ENCODE peak calls at places on chromosomes 11 and 22, in five cellular contexts. One of them, this sample, is unnamed.

GRCh38 chr11:124869331-124869730 is 4.1 kb downstream of the ROBO3 start:
- DNase-seq in stimulated activated CD8-positive, alpha-beta memory T cell treated with anti-CD3 and anti-CD28 coated beads, Interleukin-15, amount 100 ng/mL, for 24 hours: no peak
- DNase-seq in AG04449: no peak
- DNase-seq in GM13976: no peak
- DNase-seq in cerebellar cortex: no peak
- DNase-seq in this sample: no peak

GRCh38 chr11:111938687-111939160 is 1.6 kb downstream of the DIXDC1 start:
- DNase-seq in stimulated activated CD8-positive, alpha-beta memory T cell treated with anti-CD3 and anti-CD28 coated beads, Interleukin-15, amount 100 ng/mL, for 24 hours: no peak
- DNase-seq in AG04449: no peak
- DNase-seq in GM13976: peak
- DNase-seq in cerebellar cortex: peak
- DNase-seq in this sample: no peak

GRCh38 chr11:93738647-93739081 is 2.6 kb downstream of the TAF1D start:
- DNase-seq in stimulated activated CD8-positive, alpha-beta memory T cell treated with anti-CD3 and anti-CD28 coated beads, Interleukin-15, amount 100 ng/mL, for 24 hours: no peak
- DNase-seq in AG04449: no peak
- DNase-seq in GM13976: no peak
- DNase-seq in cerebellar cortex: no peak
- DNase-seq in this sample: no peak

GRCh38 chr11:34997872-34998548 is 81.6 kb downstream of the PDHX start:
- DNase-seq in stimulated activated CD8-positive, alpha-beta memory T cell treated with anti-CD3 and anti-CD28 coated beads, Interleukin-15, amount 100 ng/mL, for 24 hours: no peak
- DNase-seq in AG04449: no peak
- DNase-seq in GM13976: no peak
- DNase-seq in cerebellar cortex: no peak
- DNase-seq in this sample: no peak

GRCh38 chr22:30575859-30576258 is 1.4 kb upstream of the GAL3ST1 start:
- DNase-seq in stimulated activated CD8-positive, alpha-beta memory T cell treated with anti-CD3 and anti-CD28 coated beads, Interleukin-15, amount 100 ng/mL, for 24 hours: no peak
- DNase-seq in AG04449: no peak
- DNase-seq in GM13976: no peak
- DNase-seq in cerebellar cortex: no peak
- DNase-seq in this sample: no peak

GRCh38 chr11:78941226-78941851 is 366.7 kb upstream of the NARS2 start:
- DNase-seq in stimulated activated CD8-positive, alpha-beta memory T cell treated with anti-CD3 and anti-CD28 coated beads, Interleukin-15, amount 100 ng/mL, for 24 hours: no peak
- DNase-seq in AG04449: no peak
- DNase-seq in GM13976: no peak
- DNase-seq in cerebellar cortex: no peak
- DNase-seq in this sample: no peak

GRCh38 chr11:1081601-1082311 is 7.1 kb downstream of the MUC2 start:
- DNase-seq in stimulated activated CD8-positive, alpha-beta memory T cell treated with anti-CD3 and anti-CD28 coated beads, Interleukin-15, amount 100 ng/mL, for 24 hours: no peak
- DNase-seq in AG04449: no peak
- DNase-seq in GM13976: no peak
- DNase-seq in cerebellar cortex: no peak
- DNase-seq in this sample: no peak

GRCh38 chr11:12901272-12901671 is 107.8 kb upstream of the RASSF10 start:
- DNase-seq in stimulated activated CD8-positive, alpha-beta memory T cell treated with anti-CD3 and anti-CD28 coated beads, Interleukin-15, amount 100 ng/mL, for 24 hours: no peak
- DNase-seq in AG04449: no peak
- DNase-seq in GM13976: no peak
- DNase-seq in cerebellar cortex: no peak
- DNase-seq in this sample: no peak

GRCh38 chr22:48717076-48717810 is 1110.4 kb downstream of the BRD1 start:
- DNase-seq in stimulated activated CD8-positive, alpha-beta memory T cell treated with anti-CD3 and anti-CD28 coated beads, Interleukin-15, amount 100 ng/mL, for 24 hours: no peak
- DNase-seq in AG04449: no peak
- DNase-seq in GM13976: no peak
- DNase-seq in cerebellar cortex: no peak
- DNase-seq in this sample: no peak

GRCh38 chr11:69869311-69869939 is 50.2 kb upstream of the FGF3 start:
- DNase-seq in stimulated activated CD8-positive, alpha-beta memory T cell treated with anti-CD3 and anti-CD28 coated beads, Interleukin-15, amount 100 ng/mL, for 24 hours: no peak
- DNase-seq in AG04449: no peak
- DNase-seq in GM13976: no peak
- DNase-seq in cerebellar cortex: no peak
- DNase-seq in this sample: no peak

GRCh38 chr11:58286249-58286648 is 18.2 kb upstream of the OR10W1 start:
- DNase-seq in stimulated activated CD8-positive, alpha-beta memory T cell treated with anti-CD3 and anti-CD28 coated beads, Interleukin-15, amount 100 ng/mL, for 24 hours: no peak
- DNase-seq in AG04449: no peak
- DNase-seq in GM13976: peak
- DNase-seq in cerebellar cortex: peak
- DNase-seq in this sample: no peak

GRCh38 chr22:26502688-26503561 is 9.3 kb downstream of the TFIP11 start:
- DNase-seq in stimulated activated CD8-positive, alpha-beta memory T cell treated with anti-CD3 and anti-CD28 coated beads, Interleukin-15, amount 100 ng/mL, for 24 hours: no peak
- DNase-seq in AG04449: no peak
- DNase-seq in GM13976: peak
- DNase-seq in cerebellar cortex: peak
- DNase-seq in this sample: no peak

GRCh38 chr22:22342697-22343602 is 98.4 kb downstream of the VPREB1 start:
- DNase-seq in stimulated activated CD8-positive, alpha-beta memory T cell treated with anti-CD3 and anti-CD28 coated beads, Interleukin-15, amount 100 ng/mL, for 24 hours: peak
- DNase-seq in AG04449: no peak
- DNase-seq in GM13976: peak
- DNase-seq in cerebellar cortex: peak
- DNase-seq in this sample: no peak

This sample was measured in hypothalamus.